ENCODE peak calls at places on chromosomes 16 and 17, in five cellular contexts. N is HFF-Myc; T is stimulated activated CD8-positive, alpha-beta memory T cell treated with anti-CD3 and anti-CD28 coated beads, Interleukin-12 subunit alpha, Interleukin-12 subunit beta, amount 100 ng/mL, for 1 hour; K is NCI-H774; U is GM12865. D is an unnamed sample.

GRCh38 chr17:37147301-37147812 is 198.6 kb downstream of the AATF start:
- DNase-seq in N (no peak), T (no peak), K (no peak), U (peak), D (no peak)

GRCh38 chr17:68738044-68738443 is 136.9 kb upstream of the FAM20A start:
- DNase-seq in T (no peak), U (no peak), N (no peak), K (no peak), D (no peak)

GRCh38 chr16:14028207-14028606 is 42.9 kb upstream of the MRTFB start:
- DNase-seq in U (no peak), K (no peak), T (no peak), N (no peak), D (no peak)

GRCh38 chr16:50284131-50284911 is 18.0 kb downstream of the ADCY7 start:
- DNase-seq in T (no peak), N (no peak), U (no peak), K (no peak), D (no peak)

GRCh38 chr17:62971853-62972252 is 5.8 kb downstream of the TANC2 start:
- DNase-seq in K (no peak), T (no peak), U (no peak), N (no peak), D (no peak)

GRCh38 chr17:40121191-40121885 is 433 bp upstream of the MSL1 start:
- DNase-seq in U (peak), K (peak), N (no peak), T (no peak), D (no peak)

GRCh38 chr17:21375162-21375560 is 996 bp upstream of the KCNJ12 start:
- DNase-seq in T (no peak), U (no peak), N (no peak), K (no peak), D (no peak)

GRCh38 chr16:78286076-78286475 is 186.6 kb downstream of the WWOX start:
- DNase-seq in N (no peak), T (no peak), U (no peak), K (no peak), D (no peak)

GRCh38 chr17:77831497-77832179 is 126.9 kb upstream of the TNRC6C start:
- DNase-seq in T (no peak), N (peak), K (no peak), U (no peak), D (no peak)

GRCh38 chr17:10041287-10041612 is 136.2 kb upstream of the RCVRN start:
- DNase-seq in N (no peak), U (no peak), K (no peak), T (no peak), D (no peak)

GRCh38 chr17:3683054-3683511 is 12.9 kb downstream of the P2RX5 start:
- DNase-seq in U (peak), T (peak), K (no peak), N (no peak), D (peak)

GRCh38 chr17:34118564-34118963 is 136.5 kb upstream of the CCL2 start:
- DNase-seq in T (no peak), N (no peak), U (no peak), K (no peak), D (no peak)

GRCh38 chr17:52242268-52242667 is 83.8 kb upstream of the CA10 start:
- DNase-seq in N (no peak), T (no peak), U (no peak), K (no peak), D (no peak)

GRCh38 chr17:39547713-39548478 is 59.8 kb downstream of the NEUROD2 start:
- DNase-seq in U (peak), T (peak), K (peak), N (peak), D (peak)

GRCh38 chr16:24844101-24845030 is 1.4 kb upstream of the SLC5A11 start:
- DNase-seq in U (no peak), T (no peak), K (no peak), N (no peak), D (no peak)

GRCh38 chr17:44309472-44309871 is 1.1 kb downstream of the RUNDC3A start:
- DNase-seq in K (no peak), T (no peak), N (no peak), U (no peak), D (no peak)

GRCh38 chr16:57324649-57325223 is 33.8 kb upstream of the CCL22 start:
- DNase-seq in K (no peak), N (no peak), U (no peak), T (no peak), D (no peak)

GRCh38 chr17:63698381-63698885 is 1.5 kb downstream of the LIMD2 start:
- DNase-seq in T (no peak), U (no peak), N (no peak), K (no peak), D (peak)

GRCh38 chr17:41428591-41429326 is 4.4 kb upstream of the KRT37 start:
- DNase-seq in K (no peak), N (no peak), T (no peak), U (no peak), D (no peak)

GRCh38 chr17:16593356-16594102 is 24.5 kb upstream of the ZNF287 start:
- DNase-seq in T (no peak), K (no peak), N (no peak), U (no peak), D (no peak)

GRCh38 chr17:33464669-33465275 is 171.7 kb upstream of the ASIC2 start:
- DNase-seq in N (no peak), U (no peak), K (no peak), T (no peak), D (no peak)